ENCODE peak calls at places on chromosome 12, in six cellular contexts. W is cardiac muscle cell, D is endothelial cell of umbilical vein, C is upper lobe of right lung, N is neural progenitor cell, O is Peyer's patch. I is an unnamed sample.

GRCh38 chr12:73506611-73507010 is 1031.0 kb upstream of the ATXN7L3B start:
- DNase-seq in D (no peak), N (no peak), O (no peak), C (no peak), W (no peak), I (no peak)

GRCh38 chr12:129226005-129226404 is 372.7 kb downstream of the GLT1D1 start:
- DNase-seq in O (no peak), D (no peak), N (no peak), W (no peak), C (no peak), I (no peak)

GRCh38 chr12:94753071-94753779 is 102.9 kb upstream of the TMCC3 start:
- DNase-seq in C (no peak), N (peak; percentile 57), O (no peak), W (no peak), D (no peak), I (no peak)

GRCh38 chr12:98422809-98423208 is 92.6 kb upstream of the TMPO start:
- DNase-seq in N (peak; percentile 55), W (peak; percentile 21), C (no peak), D (peak; percentile 33), O (no peak), I (no peak)

GRCh38 chr12:70657621-70658286 is 20.5 kb upstream of the PTPRB start:
- DNase-seq in N (no peak), W (no peak), O (no peak), D (no peak), C (no peak), I (no peak)

GRCh38 chr12:6554168-6554989 is 1.5 kb downstream of the IFFO1 start:
- DNase-seq in D (peak; percentile 80), O (peak; percentile 87), N (peak; percentile 93), C (peak; percentile 82), W (peak; percentile 90), I (peak; percentile 90)

GRCh38 chr12:95705143-95705542 is 85.4 kb downstream of the NTN4 start:
- DNase-seq in D (no peak), N (no peak), O (no peak), C (no peak), W (no peak), I (no peak)

GRCh38 chr12:30466093-30466492 is 229.6 kb downstream of the IPO8 start:
- DNase-seq in O (no peak), N (no peak), C (no peak), W (no peak), D (no peak), I (no peak)

GRCh38 chr12:69901141-69901900 is 76.3 kb downstream of the MYRFL start:
- DNase-seq in W (no peak), O (no peak), N (no peak), C (no peak), D (peak; percentile 67), I (no peak)

GRCh38 chr12:1843641-1844005 is 23.3 kb downstream of the LRTM2 start:
- DNase-seq in W (no peak), N (no peak), O (no peak), D (no peak), C (peak; percentile 21), I (no peak)

GRCh38 chr12:77382096-77382742 is 316.9 kb upstream of the E2F7 start:
- DNase-seq in D (no peak), O (no peak), N (no peak), C (no peak), W (no peak), I (no peak)

GRCh38 chr12:26750531-26751171 is 82.3 kb downstream of the ITPR2 start:
- DNase-seq in C (no peak), D (peak; percentile 81), N (no peak), W (no peak), O (no peak), I (no peak)

DNA sequence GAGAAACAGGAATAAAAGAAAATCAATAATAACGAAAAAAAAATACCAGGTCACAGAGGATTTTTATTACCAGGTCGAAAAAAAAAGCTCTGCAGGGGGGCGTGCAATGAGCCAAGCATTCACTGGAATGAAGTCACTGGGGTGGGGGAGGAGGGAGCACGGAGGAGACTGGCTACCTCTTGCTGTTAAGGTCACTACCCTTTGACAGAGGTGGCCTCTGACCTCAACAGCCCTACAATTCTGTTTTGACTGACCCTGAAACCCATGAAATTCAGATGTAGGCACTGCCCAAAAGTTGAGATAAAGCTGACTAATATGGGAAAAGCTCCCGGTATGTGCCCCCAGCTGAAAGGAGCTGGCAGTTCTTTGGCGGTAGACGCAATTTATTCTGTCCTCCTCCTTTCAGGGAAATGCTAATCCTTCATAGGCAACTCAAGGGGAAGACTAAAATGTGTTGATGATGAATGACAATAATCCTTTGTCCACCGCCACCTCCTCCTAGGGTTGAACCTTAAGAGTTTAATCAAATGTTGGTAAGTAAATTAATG is 6.5 kb upstream of the RIC8B start:
- DNase-seq in W (no peak), C (no peak), N (peak; percentile 73), D (no peak), O (no peak), I (no peak)
- H3K4me1 ChIP-seq in W (peaks cover 34% of the 10 kb centered on the region), C (peaks cover 21% of the 10 kb centered on the region), N (peaks cover 51% of the 10 kb centered on the region), D (peaks cover 4% of the 10 kb centered on the region), O (no peaks in the 10 kb centered on the region), I (peaks cover 46% of the 10 kb centered on the region)

GRCh38 chr12:53051881-53052412 is 2.1 kb downstream of the TNS2 start:
- DNase-seq in W (no peak), D (no peak), N (no peak), C (peak; percentile 60), O (no peak), I (no peak)

GRCh38 chr12:53051058-53051880 is 1.4 kb downstream of the TNS2 start:
- DNase-seq in W (no peak), C (peak; percentile 82), N (no peak), D (peak; percentile 80), O (no peak), I (no peak)

GRCh38 chr12:53054112-53054878 is 4.4 kb downstream of the TNS2 start:
- DNase-seq in N (peak; percentile 98), O (peak; percentile 98), D (peak; percentile 90), W (peak; percentile 96), C (peak; percentile 97), I (peak; percentile 97)

GRCh38 chr12:53053223-53054111 is 3.6 kb downstream of the TNS2 start:
- DNase-seq in C (peak; percentile 86), O (peak; percentile 74), N (peak; percentile 61), W (peak; percentile 37), D (peak; percentile 34), I (no peak)

GRCh38 chr12:53052419-53053222 is 2.8 kb downstream of the TNS2 start:
- DNase-seq in O (peak; percentile 45), C (peak; percentile 92), N (no peak), W (no peak), D (peak; percentile 75), I (peak; percentile 92)
- H3K4me1 ChIP-seq in O (peaks cover 10% of the 10 kb centered on the region), C (peaks cover 54% of the 10 kb centered on the region), N (peaks cover 39% of the 10 kb centered on the region), W (peaks cover 31% of the 10 kb centered on the region), D (peaks cover 58% of the 10 kb centered on the region), I (peaks cover 48% of the 10 kb centered on the region)

GRCh38 chr12:42468853-42469252 is 120.7 kb downstream of the PRICKLE1 start:
- DNase-seq in N (no peak), W (no peak), C (no peak), D (no peak), O (no peak), I (no peak)
- H3K4me1 ChIP-seq in N (peaks cover 47% of the 10 kb centered on the region), W (peaks cover 35% of the 10 kb centered on the region), C (peaks cover 8% of the 10 kb centered on the region), D (peaks cover 43% of the 10 kb centered on the region), O (no peaks in the 10 kb centered on the region), I (no peaks in the 10 kb centered on the region)

GRCh38 chr12:65925626-65926025 is 101.3 kb downstream of the HMGA2 start:
- DNase-seq in D (peak; percentile 57), N (no peak), W (no peak), O (no peak), C (no peak), I (no peak)
- H3K4me1 ChIP-seq in D (peaks cover 48% of the 10 kb centered on the region), N (peaks cover 25% of the 10 kb centered on the region), W (peaks cover 8% of the 10 kb centered on the region), O (peaks cover 3% of the 10 kb centered on the region), C (no peaks in the 10 kb centered on the region), I (no peaks in the 10 kb centered on the region)

GRCh38 chr12:122079038-122079531 is 529 bp downstream of the MLXIP start:
- DNase-seq in C (peak; percentile 78), N (peak; percentile 54), O (no peak), D (peak; percentile 39), W (no peak), I (no peak)
- H3K4me1 ChIP-seq in C (peaks cover 34% of the 10 kb centered on the region), N (peaks cover 9% of the 10 kb centered on the region), O (peaks cover 4% of the 10 kb centered on the region), D (peaks cover 36% of the 10 kb centered on the region), W (peaks cover 14% of the 10 kb centered on the region), I (peaks cover 10% of the 10 kb centered on the region)

DNA sequence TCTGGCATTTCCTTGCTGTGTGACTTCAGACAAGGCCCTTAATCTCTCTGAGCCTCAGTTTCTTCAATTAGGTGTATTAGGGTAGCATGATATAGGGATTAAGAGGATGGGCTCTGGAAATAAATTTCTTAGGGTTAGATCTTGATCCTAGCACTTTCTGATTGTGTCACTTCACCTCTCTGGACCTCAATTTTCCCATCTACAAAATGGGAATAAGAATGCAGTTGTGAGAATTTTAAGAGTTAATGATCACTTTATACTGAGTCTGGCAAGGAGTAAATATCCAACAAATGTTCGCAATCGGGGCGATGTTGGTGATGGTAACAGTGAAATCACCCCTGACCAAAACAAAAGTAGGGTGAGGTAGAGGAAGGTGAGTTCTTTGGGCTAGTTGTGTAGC is 4.0 kb downstream of the RPH3A start:
- DNase-seq in N (no peak), W (no peak), C (no peak), O (no peak), D (no peak), I (no peak)
- H3K4me1 ChIP-seq in N (peaks cover 26% of the 10 kb centered on the region), W (no peaks in the 10 kb centered on the region), C (no peaks in the 10 kb centered on the region), O (no peaks in the 10 kb centered on the region), D (no peaks in the 10 kb centered on the region), I (no peaks in the 10 kb centered on the region)

GRCh38 chr12:120847392-120848157 is 56.6 kb downstream of the SPPL3 start:
- DNase-seq in N (no peak), C (no peak), W (no peak), O (no peak), D (no peak), I (no peak)

GRCh38 chr12:120846721-120847120 is 57.4 kb downstream of the SPPL3 start:
- DNase-seq in W (no peak), N (no peak), C (no peak), O (no peak), D (no peak), I (no peak)

GRCh38 chr12:120844768-120845449 is 59.2 kb downstream of the SPPL3 start:
- DNase-seq in W (no peak), O (no peak), C (no peak), N (no peak), D (no peak), I (no peak)

GRCh38 chr12:120844297-120844696 is 59.9 kb downstream of the SPPL3 start:
- DNase-seq in O (no peak), C (no peak), W (no peak), N (no peak), D (no peak), I (no peak)

GRCh38 chr12:120845696-120846095 is 58.5 kb downstream of the SPPL3 start:
- DNase-seq in O (no peak), N (no peak), W (no peak), D (no peak), C (no peak), I (no peak)
- H3K4me1 ChIP-seq in O (no peaks in the 10 kb centered on the region), N (peaks cover 9% of the 10 kb centered on the region), W (peaks cover 46% of the 10 kb centered on the region), D (peaks cover 10% of the 10 kb centered on the region), C (peaks cover 29% of the 10 kb centered on the region), I (peaks cover 45% of the 10 kb centered on the region)

I was measured in ascending aorta.